ENCODE peak calls at places on chromosomes 7 and 10, in eight cellular contexts. One of them, this sample, is unnamed.

GRCh38 chr10:59885430-59886134 is 20.8 kb downstream of the CCDC6 start:
- DNase-seq in fibroblast of pulmonary artery: no peak
- DNase-seq in hypothalamus: no peak
- DNase-seq in heart left ventricle: no peak
- DNase-seq in suprapubic skin: no peak
- DNase-seq in endothelial cell: no peak
- DNase-seq in colonic mucosa: no peak
- DNase-seq in astrocyte of the hippocampus: no peak
- DNase-seq in this sample: no peak

GRCh38 chr7:50321678-50322077 is 17.2 kb downstream of the IKZF1 start:
- DNase-seq in fibroblast of pulmonary artery: no peak
- DNase-seq in hypothalamus: no peak
- DNase-seq in heart left ventricle: no peak
- DNase-seq in suprapubic skin: no peak
- DNase-seq in endothelial cell: no peak
- DNase-seq in colonic mucosa: no peak
- DNase-seq in astrocyte of the hippocampus: no peak
- DNase-seq in this sample: no peak

GRCh38 chr10:14327535-14327934 is 3.2 kb downstream of the FRMD4A start:
- DNase-seq in fibroblast of pulmonary artery: no peak
- DNase-seq in hypothalamus: no peak
- DNase-seq in heart left ventricle: no peak
- DNase-seq in suprapubic skin: no peak
- DNase-seq in endothelial cell: no peak
- DNase-seq in colonic mucosa: no peak
- DNase-seq in astrocyte of the hippocampus: no peak
- DNase-seq in this sample: no peak

GRCh38 chr10:133338080-133339071 is 1.7 kb upstream of the CALY start:
- DNase-seq in fibroblast of pulmonary artery: no peak
- DNase-seq in hypothalamus: no peak
- DNase-seq in heart left ventricle: no peak
- DNase-seq in suprapubic skin: no peak
- DNase-seq in endothelial cell: no peak
- DNase-seq in colonic mucosa: no peak
- DNase-seq in astrocyte of the hippocampus: no peak
- DNase-seq in this sample: no peak

GRCh38 chr10:7813481-7813880 is 4.8 kb upstream of the TAF3 start:
- DNase-seq in fibroblast of pulmonary artery: no peak
- DNase-seq in hypothalamus: no peak
- DNase-seq in heart left ventricle: no peak
- DNase-seq in suprapubic skin: no peak
- DNase-seq in endothelial cell: no peak
- DNase-seq in colonic mucosa: no peak
- DNase-seq in astrocyte of the hippocampus: no peak
- DNase-seq in this sample: no peak

GRCh38 chr7:147607151-147607800 is 983.3 kb upstream of the C7orf33 start:
- DNase-seq in fibroblast of pulmonary artery: no peak
- DNase-seq in hypothalamus: no peak
- DNase-seq in heart left ventricle: no peak
- DNase-seq in suprapubic skin: no peak
- DNase-seq in endothelial cell: no peak
- DNase-seq in colonic mucosa: no peak
- DNase-seq in astrocyte of the hippocampus: no peak
- DNase-seq in this sample: no peak

GRCh38 chr7:128993419-128993818 is 55.7 kb downstream of the IRF5 start:
- DNase-seq in fibroblast of pulmonary artery: no peak
- DNase-seq in hypothalamus: no peak
- DNase-seq in heart left ventricle: no peak
- DNase-seq in suprapubic skin: no peak
- DNase-seq in endothelial cell: no peak
- DNase-seq in colonic mucosa: no peak
- DNase-seq in astrocyte of the hippocampus: no peak
- DNase-seq in this sample: no peak

GRCh38 chr7:46844486-46844885 is 737.4 kb downstream of the TNS3 start:
- DNase-seq in fibroblast of pulmonary artery: no peak
- DNase-seq in hypothalamus: no peak
- DNase-seq in heart left ventricle: no peak
- DNase-seq in suprapubic skin: no peak
- DNase-seq in endothelial cell: no peak
- DNase-seq in colonic mucosa: no peak
- DNase-seq in astrocyte of the hippocampus: peak; percentile 46
- DNase-seq in this sample: no peak

GRCh38 chr7:20172736-20173334 is 44.3 kb downstream of the MACC1 start:
- DNase-seq in fibroblast of pulmonary artery: peak; percentile 66
- DNase-seq in hypothalamus: no peak
- DNase-seq in heart left ventricle: peak; percentile 29
- DNase-seq in suprapubic skin: no peak
- DNase-seq in endothelial cell: peak; percentile 77
- DNase-seq in colonic mucosa: peak; percentile 52
- DNase-seq in astrocyte of the hippocampus: peak; percentile 84
- DNase-seq in this sample: no peak

GRCh38 chr10:60654813-60655464 is 123.3 kb upstream of the CDK1 start:
- DNase-seq in fibroblast of pulmonary artery: peak; percentile 28
- DNase-seq in hypothalamus: no peak
- DNase-seq in heart left ventricle: no peak
- DNase-seq in suprapubic skin: no peak
- DNase-seq in endothelial cell: no peak
- DNase-seq in colonic mucosa: no peak
- DNase-seq in astrocyte of the hippocampus: peak; percentile 30
- DNase-seq in this sample: no peak